ENCODE peak calls at places on chromosomes 6 and 20, in nine cellular contexts. A, O, F, L, U, I, Q, H and V are unnamed samples. For H3K4me1, the result is how much of the 10 kb centered on the place peaks cover.

GRCh38 chr6:118663993-118664985 is 12.9 kb upstream of the CEP85L start:
- DNase-seq in A (no peak), O (no peak), F (no peak), L (no peak), U (no peak), I (no peak), Q (no peak), H (no peak), V (no peak)

GRCh38 chr6:161128680-161129196 is 137.2 kb downstream of the MAP3K4 start:
- DNase-seq in A (no peak), O (no peak), F (no peak), L (no peak), U (no peak), I (peak), Q (no peak), H (no peak), V (no peak)

GRCh38 chr6:114323784-114324183 is 19.0 kb downstream of the HS3ST5 start:
- DNase-seq in A (no peak), O (no peak), F (no peak), L (no peak), U (no peak), I (no peak), Q (no peak), H (no peak), V (no peak)

GRCh38 chr20:18377896-18378481 is 88.8 kb downstream of the DZANK1 start:
- DNase-seq in A (no peak), O (no peak), F (no peak), L (no peak), U (no peak), I (no peak), Q (no peak), H (no peak), V (no peak)

GRCh38 chr20:32465092-32465900 is 107.2 kb downstream of the ASXL1 start:
- DNase-seq in A (peak), O (peak), F (no peak), L (peak), U (no peak), I (peak), Q (peak), H (peak), V (no peak)

GRCh38 chr20:17417221-17417620 is 114.0 kb downstream of the BFSP1 start:
- DNase-seq in A (no peak), O (no peak), F (no peak), L (no peak), U (no peak), I (no peak), Q (no peak), H (no peak), V (no peak)

GRCh38 chr6:136792945-136793289 is 640 bp upstream of the MAP3K5 start:
- DNase-seq in A (peak), O (peak), F (peak), L (peak), U (peak), I (peak), Q (peak), H (peak), V (peak)

GRCh38 chr20:40744494-40745175 is 55.6 kb upstream of the MAFB start:
- DNase-seq in A (no peak), O (no peak), F (no peak), L (no peak), U (no peak), I (no peak), Q (no peak), H (no peak), V (no peak)

GRCh38 chr20:63829598-63829942 is 1.5 kb downstream of the ZBTB46 start:
- DNase-seq in A (no peak), O (no peak), F (no peak), L (no peak), U (no peak), I (no peak), Q (no peak), H (no peak), V (no peak)

GRCh38 chr6:47161176-47161687 is 119.1 kb upstream of the ADGRF1 start:
- DNase-seq in A (no peak), O (no peak), F (no peak), L (no peak), U (no peak), I (peak), Q (no peak), H (no peak), V (no peak)

GRCh38 chr20:61023612-61024011 is 228.4 kb upstream of the CDH4 start:
- DNase-seq in A (no peak), O (no peak), F (no peak), L (no peak), U (no peak), I (no peak), Q (no peak), H (no peak), V (no peak)

GRCh38 chr6:57283096-57283495 is 34.3 kb upstream of the PRIM2 start:
- DNase-seq in A (no peak), O (no peak), F (no peak), L (no peak), U (no peak), I (no peak), Q (no peak), H (no peak), V (no peak)

GRCh38 chr20:45878076-45878731 is 2.8 kb upstream of the ZSWIM1 start:
- DNase-seq in A (no peak), O (no peak), F (no peak), L (no peak), U (no peak), I (no peak), Q (peak), H (no peak), V (no peak)

GRCh38 chr6:147061152-147061551 is 143.1 kb upstream of the STXBP5 start:
- DNase-seq in A (no peak), O (no peak), F (no peak), L (no peak), U (no peak), I (no peak), Q (no peak), H (no peak), V (no peak)

GRCh38 chr6:37511910-37512399 is 12.3 kb upstream of the CCDC167 start:
- DNase-seq in A (no peak), O (no peak), F (no peak), L (no peak), U (no peak), I (no peak), Q (no peak), H (no peak), V (no peak)

GRCh38 chr20:50958733-50959542 is at the start of gene MOCS3:
- DNase-seq in A (peak), O (peak), F (peak), L (peak), U (peak), I (peak), Q (peak), H (peak), V (peak)

GRCh38 chr6:33092385-33092784 is 16.6 kb downstream of the HLA-DPB1 start:
- DNase-seq in A (no peak), O (no peak), F (no peak), L (no peak), U (no peak), I (no peak), Q (no peak), H (no peak), V (no peak)

GRCh38 chr6:159980474-159980873 is 11.6 kb downstream of the IGF2R start:
- DNase-seq in A (no peak), O (no peak), F (no peak), L (no peak), U (no peak), I (no peak), Q (no peak), H (no peak), V (no peak)
- H3K4me1 ChIP-seq in A (half or more), O (half or more), F (under half), L (under half), U (under half), I (under half), Q (under half), H (half or more), V (half or more)

GRCh38 chr6:142304241-142304640 is 2.4 kb downstream of the ADGRG6 start:
- DNase-seq in A (no peak), O (no peak), F (no peak), L (no peak), U (no peak), I (no peak), Q (no peak), H (no peak), V (no peak)

GRCh38 chr6:142303191-142303564 is 1.4 kb downstream of the ADGRG6 start:
- DNase-seq in A (no peak), O (no peak), F (no peak), L (no peak), U (no peak), I (peak), Q (no peak), H (no peak), V (no peak)

GRCh38 chr6:142313284-142313683 is 11.5 kb downstream of the ADGRG6 start:
- DNase-seq in A (no peak), O (no peak), F (no peak), L (no peak), U (no peak), I (peak), Q (no peak), H (no peak), V (no peak)

GRCh38 chr6:142306736-142307135 is 4.9 kb downstream of the ADGRG6 start:
- DNase-seq in A (no peak), O (no peak), F (no peak), L (no peak), U (no peak), I (no peak), Q (no peak), H (no peak), V (no peak)

DNA sequence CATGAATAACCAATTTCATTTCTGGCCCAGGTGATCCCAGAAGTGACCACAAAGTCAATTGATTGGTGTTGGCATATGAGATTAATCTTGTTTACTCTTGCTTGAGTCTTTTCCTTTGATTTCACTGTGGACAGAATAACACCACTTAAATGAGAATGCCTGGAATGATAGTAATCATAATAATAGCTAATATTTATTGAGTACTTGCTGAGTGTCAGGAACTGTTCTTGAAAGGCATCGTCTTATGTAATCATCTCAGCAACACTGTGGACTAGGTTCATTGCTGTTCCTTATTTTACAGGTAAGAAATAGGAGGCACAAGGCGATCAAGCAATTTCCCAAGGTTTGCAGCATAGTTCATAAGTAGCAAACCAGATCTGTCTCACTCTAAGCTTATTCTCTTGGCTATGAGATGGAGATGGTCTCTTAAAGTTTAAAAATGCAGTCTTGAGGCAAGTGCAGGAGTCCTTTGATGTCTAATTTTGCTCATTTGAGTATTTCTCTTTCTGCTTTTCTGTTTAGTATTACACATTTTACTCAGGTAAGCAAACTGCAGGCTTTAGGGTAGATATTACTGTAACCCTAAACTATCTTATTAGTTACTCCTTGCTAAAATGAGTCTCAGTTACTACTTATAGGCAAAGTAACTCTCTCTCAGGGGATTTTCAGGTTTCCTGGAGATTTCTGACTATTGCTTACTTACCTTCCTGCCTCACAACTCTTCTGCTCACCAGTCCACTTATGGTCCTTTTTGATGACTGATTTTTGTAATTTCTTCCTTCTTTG is 6.3 kb downstream of the ADGRG6 start:
- DNase-seq in A (no peak), O (no peak), F (no peak), L (no peak), U (no peak), I (no peak), Q (no peak), H (no peak), V (no peak)
- H3K4me1 ChIP-seq in A (under half), O (under half), F (under half), L (under half), U (under half), I (under half), Q (under half), H (under half), V (under half)

DNA sequence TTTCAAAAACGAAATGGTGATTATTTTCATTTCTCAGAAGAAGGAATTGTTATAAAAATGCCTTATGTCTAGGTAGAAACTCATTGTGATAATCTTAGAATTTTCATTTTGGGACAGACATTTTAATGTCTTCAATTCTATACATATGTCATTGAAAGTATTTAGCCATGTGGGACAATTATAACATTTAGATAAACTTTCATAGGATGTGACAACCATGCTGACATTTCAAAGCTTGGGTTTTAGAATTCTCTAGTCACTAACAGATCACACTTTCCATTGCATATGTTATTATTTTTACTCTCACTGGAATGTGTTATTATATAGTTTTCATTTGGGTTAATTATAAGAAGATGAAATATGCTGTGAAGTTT is 4.9 kb downstream of the TAGAP start:
- DNase-seq in A (no peak), O (no peak), F (no peak), L (no peak), U (no peak), I (no peak), Q (no peak), H (no peak), V (no peak)
- H3K4me1 ChIP-seq in A (under half), O (under half), F (under half), L (under half), U (under half), I (under half), Q (under half), H (under half), V (half or more)

GRCh38 chr6:133298335-133298734 is 57.2 kb downstream of the EYA4 start:
- DNase-seq in A (no peak), O (no peak), F (no peak), L (no peak), U (no peak), I (no peak), Q (no peak), H (no peak), V (no peak)

GRCh38 chr6:133297657-133298056 is 56.5 kb downstream of the EYA4 start:
- DNase-seq in A (no peak), O (no peak), F (no peak), L (no peak), U (no peak), I (no peak), Q (no peak), H (no peak), V (no peak)

GRCh38 chr6:133300896-133301295 is 59.7 kb downstream of the EYA4 start:
- DNase-seq in A (no peak), O (no peak), F (no peak), L (no peak), U (no peak), I (peak), Q (no peak), H (no peak), V (no peak)

GRCh38 chr6:133298801-133299200 is 57.6 kb downstream of the EYA4 start:
- DNase-seq in A (no peak), O (no peak), F (no peak), L (no peak), U (no peak), I (no peak), Q (no peak), H (no peak), V (no peak)

DNA sequence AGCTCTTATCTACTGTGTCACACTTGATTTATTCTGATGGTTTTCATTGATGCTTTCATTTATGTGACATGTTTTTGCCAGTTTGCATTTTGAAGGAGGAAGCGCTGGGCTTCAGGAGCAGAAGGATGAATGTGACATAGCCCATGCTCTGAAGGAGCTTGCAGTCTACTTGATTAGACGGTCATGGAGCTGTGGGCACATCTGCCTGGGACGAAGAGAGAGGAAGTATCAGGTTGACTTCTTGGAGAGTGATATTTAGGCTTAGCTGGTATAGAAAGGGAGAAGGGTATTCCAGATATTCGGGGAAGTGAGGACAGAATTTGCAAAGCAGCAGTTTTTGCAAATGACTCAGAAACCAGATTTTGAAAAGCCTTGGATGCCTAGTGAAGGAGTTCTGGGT is 60.6 kb downstream of the EYA4 start:
- DNase-seq in A (no peak), O (no peak), F (no peak), L (no peak), U (no peak), I (no peak), Q (no peak), H (no peak), V (no peak)
- H3K4me1 ChIP-seq in A (under half), O (under half), F (under half), L (under half), U (under half), I (under half), Q (under half), H (under half), V (under half)

DNA sequence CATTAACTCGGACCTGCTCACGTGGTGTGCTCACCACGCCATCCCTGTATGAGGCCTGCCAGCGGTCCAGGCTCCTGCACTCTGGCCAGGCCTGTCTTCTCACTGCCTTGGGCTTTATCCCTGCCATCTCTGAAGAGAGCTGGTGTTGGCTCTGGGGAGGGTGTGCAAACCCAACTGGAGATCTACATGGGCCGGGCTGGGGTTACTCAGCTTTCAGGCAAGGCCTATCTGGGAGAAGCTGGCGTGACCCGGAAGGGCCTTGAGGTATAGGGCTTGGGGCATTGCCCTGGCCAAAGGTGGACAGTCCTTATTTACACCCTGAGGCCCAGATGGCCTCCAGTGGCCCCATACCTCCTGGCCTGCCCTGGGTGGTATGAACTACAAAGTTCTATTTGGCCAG is 5.0 kb downstream of the SLC29A1 start:
- DNase-seq in A (no peak), O (no peak), F (no peak), L (no peak), U (no peak), I (no peak), Q (peak), H (no peak), V (no peak)
- H3K4me1 ChIP-seq in A (half or more), O (half or more), F (under half), L (under half), U (under half), I (under half), Q (under half), H (half or more), V (under half)

DNA sequence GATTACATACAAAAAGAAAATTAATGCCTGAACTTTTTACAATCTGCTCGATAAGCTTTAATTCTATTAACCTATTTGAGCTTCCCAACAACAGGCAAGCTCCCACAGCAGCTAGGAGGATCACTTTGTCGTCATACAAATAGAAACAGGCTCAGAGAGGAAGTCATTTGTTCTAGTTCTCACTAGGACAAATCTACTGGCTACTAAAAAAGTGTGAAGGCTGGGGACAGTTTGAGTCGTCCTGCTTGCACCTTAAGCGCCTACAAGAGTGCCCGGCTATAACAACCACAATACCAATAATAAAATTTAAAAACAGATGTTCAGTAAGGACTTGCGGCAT is 562 bp upstream of the CNPY3 start:
- DNase-seq in A (no peak), O (no peak), F (no peak), L (no peak), U (no peak), I (no peak), Q (no peak), H (no peak), V (no peak)
- H3K4me1 ChIP-seq in A (under half), O (under half), F (under half), L (under half), U (under half), I (under half), Q (under half), H (under half), V (under half)

GRCh38 chr6:169802790-169803189 is 51.4 kb downstream of the ERMARD start:
- DNase-seq in A (no peak), O (no peak), F (no peak), L (no peak), U (no peak), I (peak), Q (no peak), H (no peak), V (no peak)
- H3K4me1 ChIP-seq in A (under half), O (under half), F (under half), L (under half), U (under half), I (under half), Q (under half), H (under half), V (under half)

DNA sequence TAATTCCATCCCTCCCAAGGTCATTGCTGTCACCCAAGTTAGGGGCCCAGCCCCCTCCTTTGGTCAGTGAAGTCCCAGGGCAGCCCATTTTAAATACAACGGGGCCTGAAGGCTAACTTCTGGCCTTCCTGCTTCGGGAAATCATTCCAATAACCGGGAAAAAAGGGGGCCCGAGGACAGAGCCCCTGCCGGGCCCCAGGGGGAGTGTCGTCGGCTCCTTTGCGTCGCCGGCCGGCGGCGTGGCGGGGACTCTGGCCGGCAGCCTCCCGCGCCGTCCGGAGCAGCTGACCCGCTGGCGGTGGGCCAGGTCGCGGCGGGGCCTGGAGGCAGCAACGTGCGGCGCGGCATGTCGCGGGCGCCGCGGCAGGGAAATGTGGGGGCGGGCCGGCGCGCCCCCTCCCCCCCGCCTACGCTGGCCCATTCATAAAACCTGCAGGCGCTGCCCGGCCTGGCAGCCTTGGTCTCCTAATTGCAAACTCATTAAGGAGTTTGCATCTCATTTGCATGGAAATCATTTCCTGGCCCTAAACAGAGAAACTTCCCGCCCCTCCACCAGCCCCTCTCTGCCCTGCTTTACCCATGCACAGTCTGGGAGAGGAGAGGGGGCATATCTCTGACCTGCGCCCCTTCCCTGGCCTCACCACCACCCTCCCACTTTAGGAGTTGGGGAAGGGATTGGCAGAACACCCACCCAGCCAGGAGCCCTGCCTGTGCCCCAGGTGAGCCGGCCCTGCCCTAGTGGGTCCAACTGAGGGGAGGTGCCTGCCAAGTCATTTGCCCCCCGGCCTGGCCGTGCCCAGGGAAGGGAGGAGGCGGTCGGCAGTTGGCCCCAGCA is 50.7 kb downstream of the MRPL14 start:
- DNase-seq in A (peak), O (peak), F (no peak), L (peak), U (peak), I (no peak), Q (peak), H (peak), V (no peak)
- H3K4me1 ChIP-seq in A (half or more), O (half or more), F (under half), L (under half), U (under half), I (under half), Q (under half), H (half or more), V (under half)